ENCODE peak calls at places on chromosomes 6 and 20, in nine cellular contexts. B is Calu3, D is A549, S is colonic mucosa, U is A172, V is AG09319, I is T follicular helper cell, Z is iris pigment epithelial cell, T is cardiac fibroblast. C is an unnamed sample.

GRCh38 chr6:43817192-43817591 is 47.2 kb downstream of the VEGFA start:
- DNase-seq in B (peak), D (peak), S (peak), U (peak), V (no peak), I (no peak), Z (peak), T (peak), C (peak)

GRCh38 chr6:149961728-149962425 is 1.9 kb upstream of the ULBP1 start:
- DNase-seq in B (peak), D (peak), S (no peak), U (no peak), V (no peak), I (no peak), Z (no peak), T (peak), C (peak)

GRCh38 chr6:2918936-2919335 is 15.8 kb upstream of the SERPINB9 start:
- DNase-seq in B (no peak), D (no peak), S (peak), U (no peak), V (no peak), I (no peak), Z (no peak), T (no peak), C (no peak)

GRCh38 chr20:62301111-62301668 is 1.6 kb upstream of the ADRM1 start:
- DNase-seq in B (no peak), D (no peak), S (no peak), U (no peak), V (no peak), I (no peak), Z (no peak), T (no peak), C (no peak)

GRCh38 chr20:31544600-31544999 is 30.4 kb downstream of the HM13 start:
- DNase-seq in B (no peak), D (no peak), S (no peak), U (no peak), V (no peak), I (no peak), Z (no peak), T (no peak), C (no peak)

GRCh38 chr20:35004051-35004725 is 48.5 kb downstream of the MYH7B start:
- DNase-seq in B (no peak), D (no peak), S (no peak), U (no peak), V (no peak), I (no peak), Z (no peak), T (no peak), C (no peak)

GRCh38 chr20:35284992-35285805 is 627 bp upstream of the EIF6 start:
- DNase-seq in B (no peak), D (no peak), S (no peak), U (no peak), V (no peak), I (no peak), Z (no peak), T (no peak), C (no peak)

GRCh38 chr20:37518606-37519507 is 2.2 kb upstream of the NNAT start:
- DNase-seq in B (no peak), D (no peak), S (no peak), U (no peak), V (no peak), I (no peak), Z (no peak), T (no peak), C (no peak)

GRCh38 chr20:1987826-1988225 is 6.0 kb downstream of the PDYN start:
- DNase-seq in B (no peak), D (no peak), S (no peak), U (peak), V (no peak), I (no peak), Z (no peak), T (peak), C (peak)

GRCh38 chr6:17945111-17945510 is 42.3 kb downstream of the KIF13A start:
- DNase-seq in B (no peak), D (no peak), S (no peak), U (no peak), V (no peak), I (no peak), Z (peak), T (peak), C (peak)

GRCh38 chr6:37170273-37171140 is 555 bp downstream of the PIM1 start:
- DNase-seq in B (peak), D (peak), S (peak), U (no peak), V (no peak), I (no peak), Z (peak), T (peak), C (peak)

GRCh38 chr20:10247440-10247839 is 28.8 kb downstream of the SNAP25 start:
- DNase-seq in B (no peak), D (no peak), S (no peak), U (no peak), V (no peak), I (no peak), Z (no peak), T (no peak), C (no peak)

GRCh38 chr6:143940011-143940597 is 68.0 kb downstream of the PLAGL1 start:
- DNase-seq in B (peak), D (peak), S (peak), U (peak), V (no peak), I (peak), Z (peak), T (peak), C (peak)

GRCh38 chr6:4055420-4056041 is 23.4 kb downstream of the FAM217A start:
- DNase-seq in B (peak), D (peak), S (no peak), U (peak), V (peak), I (no peak), Z (peak), T (peak), C (peak)

GRCh38 chr6:149696904-149697303 is 21.0 kb downstream of the LATS1 start:
- DNase-seq in B (no peak), D (no peak), S (no peak), U (peak), V (no peak), I (no peak), Z (peak), T (peak), C (peak)

GRCh38 chr6:20811112-20811746 is 277.0 kb downstream of the CDKAL1 start:
- DNase-seq in B (peak), D (peak), S (no peak), U (peak), V (peak), I (no peak), Z (peak), T (peak), C (peak)

GRCh38 chr20:60447703-60448102 is 489.5 kb downstream of the CDH26 start:
- DNase-seq in B (no peak), D (no peak), S (no peak), U (no peak), V (no peak), I (no peak), Z (no peak), T (no peak), C (peak)